ENCODE peak calls at places on chromosomes 12 and 14, in eight cellular contexts. V, M, D, I, H, G, Y and W are unnamed samples. For H3K4me1, the result is how much of the 10 kb centered on the place peaks cover.

GRCh38 chr12:50933459-50934124 is 18.8 kb upstream of the HIGD1C start:
- ATAC-seq in I (peak), M (no peak), H (no peak), V (no peak), Y (no peak), G (no peak), D (no peak), W (no peak)

GRCh38 chr12:99043319-99043914 is 398.3 kb downstream of the APAF1 start:
- ATAC-seq in I (peak), D (peak), V (peak), G (peak), M (peak), Y (peak), H (no peak), W (no peak)

GRCh38 chr12:77685112-77685511 is 145.6 kb upstream of the NAV3 start:
- ATAC-seq in H (peak), I (peak), M (peak), G (peak), V (peak), Y (peak), D (peak), W (no peak)

GRCh38 chr14:57291692-57292647 is 23.2 kb downstream of the AP5M1 start:
- ATAC-seq in M (no peak), Y (no peak), G (no peak), H (no peak), D (no peak), V (no peak), I (peak), W (no peak)

GRCh38 chr12:111359914-111360276 is 9.0 kb downstream of the PHETA1 start:
- ATAC-seq in M (no peak), H (no peak), Y (no peak), G (no peak), I (no peak), D (no peak), V (no peak), W (no peak)

GRCh38 chr12:41512531-41512930 is 324.4 kb downstream of the PDZRN4 start:
- ATAC-seq in I (peak), D (peak), Y (no peak), V (no peak), H (peak), M (no peak), G (no peak), W (peak)

GRCh38 chr14:86027990-86028389 is 498.0 kb downstream of the FLRT2 start:
- ATAC-seq in V (no peak), M (no peak), H (no peak), D (no peak), I (no peak), Y (no peak), G (no peak), W (no peak)

GRCh38 chr14:94101748-94102147 is 8.8 kb upstream of the IFI27 start:
- ATAC-seq in I (no peak), G (no peak), V (no peak), H (no peak), D (peak), M (no peak), Y (no peak), W (peak)

GRCh38 chr14:22929848-22930364 is 730 bp upstream of the PRMT5 start:
- ATAC-seq in I (peak), Y (peak), V (no peak), M (no peak), D (no peak), G (peak), H (peak), W (no peak)

GRCh38 chr12:22856120-22856699 is 231.2 kb downstream of the ETNK1 start:
- ATAC-seq in D (no peak), G (no peak), M (no peak), H (no peak), I (peak), Y (no peak), V (peak), W (no peak)

GRCh38 chr12:66589095-66589494 is 89.8 kb downstream of the GRIP1 start:
- ATAC-seq in V (no peak), M (no peak), H (no peak), Y (no peak), G (no peak), I (no peak), D (no peak), W (no peak)

GRCh38 chr12:92432724-92433281 is 270.0 kb upstream of the PLEKHG7 start:
- ATAC-seq in V (no peak), D (no peak), G (no peak), I (no peak), Y (peak), M (no peak), H (no peak), W (no peak)

GRCh38 chr12:91423336-91424050 is 240.9 kb upstream of the DCN start:
- ATAC-seq in D (no peak), G (no peak), H (no peak), Y (no peak), M (no peak), I (no peak), V (no peak), W (no peak)

GRCh38 chr12:4421590-4422031 is 24.0 kb downstream of the FGF6 start:
- ATAC-seq in D (peak), I (peak), G (no peak), Y (peak), V (peak), H (no peak), M (peak), W (no peak)

GRCh38 chr14:67526676-67527459 is 6.2 kb upstream of the PLEKHH1 start:
- ATAC-seq in V (peak), Y (peak), H (peak), I (peak), G (peak), D (peak), M (peak), W (peak)

GRCh38 chr14:96105921-96106441 is 66.8 kb downstream of the C14orf132 start:
- ATAC-seq in I (peak), Y (no peak), H (no peak), M (no peak), V (no peak), D (peak), G (peak), W (peak)

GRCh38 chr14:92649934-92650545 is 98.4 kb downstream of the LGMN start:
- ATAC-seq in G (no peak), Y (no peak), I (peak), D (peak), M (no peak), H (peak), V (no peak), W (peak)

GRCh38 chr14:24481622-24482324 is 26.3 kb downstream of the CMA1 start:
- ATAC-seq in Y (peak), I (peak), M (peak), V (peak), G (peak), H (no peak), D (peak), W (no peak)

GRCh38 chr14:62179367-62180018 is 417.3 kb downstream of the SNAPC1 start:
- ATAC-seq in V (peak), M (no peak), H (peak), G (peak), I (peak), Y (peak), D (peak), W (no peak)

GRCh38 chr14:58272589-58273372 is 25.6 kb upstream of the ARID4A start:
- ATAC-seq in I (peak), H (peak), V (peak), G (peak), M (peak), D (peak), Y (peak), W (peak)

GRCh38 chr14:56027916-56028637 is 90.1 kb upstream of the PELI2 start:
- ATAC-seq in H (no peak), G (no peak), Y (no peak), D (peak), M (no peak), I (no peak), V (no peak), W (no peak)

GRCh38 chr14:67819563-67820411 is at the start of gene RAD51B:
- ATAC-seq in D (peak), Y (peak), I (peak), V (peak), H (peak), G (peak), M (peak), W (peak)

GRCh38 chr12:102483466-102483865 is 3.1 kb upstream of the IGF1 start:
- ATAC-seq in Y (peak), D (no peak), M (no peak), I (no peak), H (no peak), V (no peak), G (no peak), W (no peak)

GRCh38 chr14:80587096-80587724 is 354.3 kb downstream of the CEP128 start:
- ATAC-seq in D (peak), I (peak), Y (peak), M (peak), V (peak), H (no peak), G (peak), W (no peak)

GRCh38 chr14:62117010-62117717 is 354.9 kb downstream of the SNAPC1 start:
- ATAC-seq in Y (peak), G (peak), V (peak), M (no peak), D (peak), I (peak), H (peak), W (peak)

GRCh38 chr12:69341328-69341727 is 6.9 kb upstream of the LYZ start:
- ATAC-seq in G (no peak), V (no peak), M (no peak), H (peak), Y (no peak), D (peak), I (peak), W (peak)

GRCh38 chr14:32104308-32104707 is 27.2 kb downstream of the ARHGAP5 start:
- ATAC-seq in M (no peak), H (no peak), G (no peak), I (no peak), V (no peak), D (no peak), Y (no peak), W (no peak)

GRCh38 chr14:61511558-61511924 is 183.8 kb upstream of the HIF1A start:
- ATAC-seq in I (peak), M (peak), H (no peak), G (peak), D (no peak), V (no peak), Y (peak), W (no peak)

GRCh38 chr14:105861985-105862465 is 335.6 kb downstream of the TMEM121 start:
- ATAC-seq in D (no peak), G (no peak), H (no peak), M (no peak), I (no peak), V (no peak), Y (peak), W (no peak)

GRCh38 chr14:99235578-99235977 is 36.4 kb downstream of the BCL11B start:
- ATAC-seq in G (no peak), I (no peak), M (no peak), Y (no peak), D (no peak), V (no peak), H (no peak), W (no peak)

DNA sequence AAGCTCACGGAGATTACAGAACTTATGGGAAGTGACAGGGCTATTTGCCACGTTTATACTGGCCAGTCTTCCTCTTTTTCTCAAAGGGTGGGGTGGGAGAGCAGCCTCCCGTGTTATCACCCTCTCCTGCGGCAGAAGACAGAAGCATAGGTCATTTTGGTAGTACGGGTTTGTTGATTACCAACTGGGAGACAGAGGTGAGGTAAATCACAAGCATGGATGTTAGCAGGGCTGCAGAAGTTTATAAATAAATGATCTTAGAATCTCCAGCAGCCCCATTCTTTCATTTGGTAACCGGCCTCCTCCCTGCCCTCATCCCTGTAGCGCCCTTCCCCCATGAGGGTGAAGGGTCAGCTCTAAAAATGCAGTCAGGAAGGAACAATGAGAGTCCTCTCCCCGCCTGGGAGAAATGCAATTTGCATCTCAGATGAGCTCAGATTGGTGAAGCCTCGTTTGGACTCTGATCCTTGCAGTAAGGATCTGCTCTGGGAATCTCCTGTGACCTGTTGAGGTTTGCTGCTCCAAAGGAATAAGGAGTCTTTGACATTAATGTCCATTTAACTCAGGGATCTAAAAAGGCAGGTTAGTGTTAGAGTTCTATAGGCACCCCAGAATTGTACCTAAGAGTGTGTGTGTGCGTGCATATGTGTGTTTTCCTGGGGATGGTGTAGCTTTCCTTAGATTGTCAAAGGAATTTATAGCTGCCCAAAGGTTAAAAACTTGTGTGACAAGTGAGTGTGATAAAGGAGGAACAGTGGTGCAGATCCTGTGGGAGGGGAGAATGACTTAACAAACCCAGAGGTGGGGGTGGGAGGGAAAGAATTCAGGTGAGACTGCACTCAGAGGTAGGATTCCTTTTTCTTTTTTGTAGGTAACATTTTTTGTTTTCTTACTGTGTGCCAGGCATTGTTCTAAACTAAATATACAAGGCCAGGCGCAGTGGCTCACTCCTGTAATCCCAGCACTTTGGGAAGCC is 45.0 kb upstream of the SINHCAF start:
- ATAC-seq in G (no peak), D (peak), M (no peak), V (peak), I (peak), Y (no peak), H (no peak), W (peak)
- H3K27ac ChIP-seq in G (no peak), D (no peak), M (no peak), V (no peak), I (no peak), Y (no peak), H (no peak), W (no peak)

DNA sequence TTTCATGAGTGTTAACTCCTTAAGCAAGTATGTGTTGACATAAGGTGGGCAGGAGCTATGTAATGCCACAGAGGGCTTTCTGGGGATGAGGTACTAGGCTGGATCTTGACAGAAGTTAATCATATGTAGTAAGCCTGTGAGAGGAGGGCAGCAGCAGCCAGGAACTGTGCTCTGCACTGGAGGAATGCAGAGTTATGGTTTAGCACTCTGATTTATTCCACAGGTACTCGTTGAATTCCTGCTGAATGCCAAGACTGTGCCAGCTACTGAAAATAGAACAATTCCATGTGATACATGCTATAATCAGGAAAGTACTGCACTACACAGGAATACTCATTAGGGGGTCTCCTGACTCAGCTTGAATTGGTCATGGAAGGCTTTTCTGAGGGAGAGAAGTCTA is 58.7 kb downstream of the SUSD6 start:
- ATAC-seq in D (no peak), H (peak), Y (no peak), I (no peak), V (no peak), M (no peak), G (no peak), W (no peak)
- H3K4me1 ChIP-seq in D (half or more), H (half or more), Y (half or more), I (under half), V (under half), M (under half), G (half or more), W (under half)

DNA sequence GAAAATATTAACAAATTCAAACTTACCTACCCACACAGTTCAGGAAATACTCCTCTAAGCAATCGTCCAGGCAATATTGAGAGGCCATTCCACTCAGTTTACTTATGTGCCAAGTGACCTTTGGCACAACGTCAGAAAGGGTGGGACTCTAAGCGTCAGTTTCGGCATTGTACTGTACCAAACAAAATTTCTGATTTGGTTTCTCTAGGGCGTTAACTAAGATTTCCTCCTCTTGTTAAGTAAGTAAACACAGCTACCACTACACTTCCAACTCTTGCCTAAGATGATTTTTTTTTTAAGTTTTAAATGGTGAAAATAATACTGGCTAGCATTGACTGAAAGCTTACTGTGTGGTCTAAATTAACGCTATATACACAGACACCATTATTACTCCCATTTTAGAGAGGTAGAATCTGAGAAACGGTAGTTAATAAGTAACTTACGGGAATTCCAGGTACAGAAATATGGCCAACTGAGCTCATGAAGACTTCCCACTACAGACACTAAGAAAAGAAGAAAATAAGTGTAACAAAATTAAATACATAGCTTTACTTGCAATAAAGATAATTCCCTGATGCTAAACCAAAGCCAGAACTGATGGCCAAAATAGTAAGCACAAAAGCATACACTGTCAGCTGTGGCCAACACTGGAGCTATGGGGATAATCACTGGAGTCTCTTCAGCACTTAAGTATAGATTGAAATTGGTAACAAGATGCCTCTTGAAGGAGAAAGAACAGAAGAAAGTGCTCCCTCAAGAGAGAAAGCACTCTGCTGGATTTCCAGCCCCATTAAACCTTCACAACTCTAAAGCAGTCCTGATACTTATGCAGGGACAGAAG is 76.1 kb downstream of the EPS8 start:
- ATAC-seq in I (peak), M (no peak), V (no peak), Y (peak), H (peak), D (peak), G (peak), W (peak)
- TF ChIP-seq POLR2A in I (no peak), M (no peak), V (no peak), Y (no peak), H (peak), D (no peak), G (no peak), W (no peak)

GRCh38 chr12:68304626-68305025 is 27.5 kb downstream of the MDM1 start:
- ATAC-seq in G (no peak), D (no peak), Y (no peak), M (no peak), H (no peak), V (peak), I (no peak), W (no peak)

GRCh38 chr12:68306564-68306963 is 25.6 kb downstream of the MDM1 start:
- ATAC-seq in D (no peak), H (no peak), I (no peak), M (no peak), V (no peak), Y (peak), G (no peak), W (no peak)

GRCh38 chr12:68305278-68305677 is 26.9 kb downstream of the MDM1 start:
- ATAC-seq in D (no peak), G (no peak), V (no peak), M (no peak), I (no peak), H (no peak), Y (peak), W (no peak)

GRCh38 chr12:68310370-68310769 is 21.8 kb downstream of the MDM1 start:
- ATAC-seq in V (peak), H (no peak), D (no peak), G (no peak), M (no peak), I (no peak), Y (no peak), W (no peak)
- H3K27ac ChIP-seq in V (no peak), H (no peak), D (no peak), G (no peak), M (no peak), I (no peak), Y (no peak), W (no peak)

GRCh38 chr14:78081245-78081644 is 88.9 kb upstream of the NRXN3 start:
- ATAC-seq in V (no peak), M (no peak), D (no peak), Y (no peak), G (no peak), I (no peak), H (no peak), W (no peak)
- H3K4me1 ChIP-seq in V (under half), M (under half), D (under half), Y (under half), G (under half), I (under half), H (under half), W (under half)

DNA sequence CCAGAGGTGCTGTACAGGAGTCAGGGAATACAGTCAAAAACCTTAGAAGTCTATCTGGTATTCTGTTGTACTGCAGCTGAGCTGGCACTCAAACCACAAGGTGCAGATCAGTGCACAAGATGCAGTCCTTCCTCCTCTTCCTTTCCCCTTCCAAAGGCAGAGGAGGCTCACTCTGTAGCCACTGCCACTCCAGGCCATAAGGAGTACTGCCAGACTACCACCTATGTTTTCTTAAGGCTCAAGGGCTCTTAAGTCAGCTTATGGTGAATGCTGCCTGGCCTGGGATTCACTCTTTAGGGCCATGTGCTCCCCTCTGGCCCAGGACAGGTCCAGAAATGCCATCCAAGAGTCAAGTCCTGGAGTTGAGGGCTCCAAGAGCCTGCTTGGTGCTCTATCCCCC is 200.3 kb downstream of the CRADD start:
- ATAC-seq in M (peak), Y (no peak), H (no peak), G (no peak), D (no peak), I (no peak), V (no peak), W (no peak)
- TF ChIP-seq POLR2A in M (no peak), Y (no peak), H (no peak), G (no peak), D (no peak), I (no peak), V (no peak), W (no peak)

GRCh38 chr12:130031041-130031440 is 127.2 kb upstream of the TMEM132D start:
- ATAC-seq in Y (no peak), D (no peak), I (no peak), G (no peak), H (no peak), V (no peak), M (no peak), W (no peak)
- H3K27ac ChIP-seq in Y (no peak), D (no peak), I (no peak), G (no peak), H (no peak), V (no peak), M (no peak), W (no peak)